ENCODE peak calls at places on chromosomes 3 and 15, in four cellular contexts. One of them, this sample, is unnamed.

GRCh38 chr3:62686916-62687315 is 188.3 kb downstream of the CADPS start:
- DNase-seq in fibroblast of pulmonary artery: no peak
- DNase-seq in right atrium auricular region: no peak
- DNase-seq in fibroblast of lung: no peak
- DNase-seq in this sample: peak

GRCh38 chr3:143427626-143428025 is 308.1 kb downstream of the CHST2 start:
- DNase-seq in fibroblast of pulmonary artery: no peak
- DNase-seq in right atrium auricular region: no peak
- DNase-seq in fibroblast of lung: no peak
- DNase-seq in this sample: no peak

GRCh38 chr15:36931434-36931833 is 168.9 kb downstream of the MEIS2 start:
- DNase-seq in fibroblast of pulmonary artery: no peak
- DNase-seq in right atrium auricular region: no peak
- DNase-seq in fibroblast of lung: no peak
- DNase-seq in this sample: no peak

GRCh38 chr15:64387562-64388168 is at the start of gene TRIP4:
- DNase-seq in fibroblast of pulmonary artery: peak
- DNase-seq in right atrium auricular region: peak
- DNase-seq in fibroblast of lung: peak
- DNase-seq in this sample: peak

GRCh38 chr3:14921034-14921616 is 26.3 kb upstream of the NR2C2 start:
- DNase-seq in fibroblast of pulmonary artery: peak
- DNase-seq in right atrium auricular region: peak
- DNase-seq in fibroblast of lung: peak
- DNase-seq in this sample: peak

GRCh38 chr3:120569224-120569915 is 26.8 kb upstream of the NDUFB4 start:
- DNase-seq in fibroblast of pulmonary artery: peak
- DNase-seq in right atrium auricular region: no peak
- DNase-seq in fibroblast of lung: no peak
- DNase-seq in this sample: no peak

GRCh38 chr15:75736256-75736655 is 23.6 kb upstream of the CSPG4 start:
- DNase-seq in fibroblast of pulmonary artery: no peak
- DNase-seq in right atrium auricular region: no peak
- DNase-seq in fibroblast of lung: no peak
- DNase-seq in this sample: no peak

GRCh38 chr15:92385096-92385495 is 8.6 kb upstream of the ST8SIA2 start:
- DNase-seq in fibroblast of pulmonary artery: no peak
- DNase-seq in right atrium auricular region: no peak
- DNase-seq in fibroblast of lung: no peak
- DNase-seq in this sample: no peak

GRCh38 chr15:48607846-48608245 is 37.7 kb downstream of the FBN1 start:
- DNase-seq in fibroblast of pulmonary artery: no peak
- DNase-seq in right atrium auricular region: no peak
- DNase-seq in fibroblast of lung: no peak
- DNase-seq in this sample: no peak

GRCh38 chr3:38005076-38006020 is 14.8 kb downstream of the VILL start:
- DNase-seq in fibroblast of pulmonary artery: no peak
- DNase-seq in right atrium auricular region: peak
- DNase-seq in fibroblast of lung: no peak
- DNase-seq in this sample: no peak

GRCh38 chr15:71496336-71496955 is 313.9 kb upstream of the NR2E3 start:
- DNase-seq in fibroblast of pulmonary artery: peak
- DNase-seq in right atrium auricular region: no peak
- DNase-seq in fibroblast of lung: peak
- DNase-seq in this sample: peak

GRCh38 chr15:65528461-65529060 is 1.7 kb upstream of the HACD3 start:
- DNase-seq in fibroblast of pulmonary artery: no peak
- DNase-seq in right atrium auricular region: no peak
- DNase-seq in fibroblast of lung: no peak
- DNase-seq in this sample: no peak

GRCh38 chr15:78003539-78004008 is 73.9 kb downstream of the TBC1D2B start:
- DNase-seq in fibroblast of pulmonary artery: no peak
- DNase-seq in right atrium auricular region: no peak
- DNase-seq in fibroblast of lung: no peak
- DNase-seq in this sample: no peak

GRCh38 chr3:104396974-104397669 is 969.6 kb upstream of the ALCAM start:
- DNase-seq in fibroblast of pulmonary artery: peak
- DNase-seq in right atrium auricular region: no peak
- DNase-seq in fibroblast of lung: peak
- DNase-seq in this sample: no peak

GRCh38 chr15:38254065-38254883 is 1.6 kb downstream of the SPRED1 start:
- DNase-seq in fibroblast of pulmonary artery: peak
- DNase-seq in right atrium auricular region: no peak
- DNase-seq in fibroblast of lung: peak
- DNase-seq in this sample: peak

GRCh38 chr3:116260491-116260890 is 184.8 kb downstream of the LSAMP start:
- DNase-seq in fibroblast of pulmonary artery: no peak
- DNase-seq in right atrium auricular region: no peak
- DNase-seq in fibroblast of lung: no peak
- DNase-seq in this sample: no peak

GRCh38 chr3:110743202-110743601 is 328.4 kb upstream of the NECTIN3 start:
- DNase-seq in fibroblast of pulmonary artery: no peak
- DNase-seq in right atrium auricular region: no peak
- DNase-seq in fibroblast of lung: no peak
- DNase-seq in this sample: no peak

GRCh38 chr3:136276049-136276755 is 26.1 kb downstream of the PCCB start:
- DNase-seq in fibroblast of pulmonary artery: no peak
- DNase-seq in right atrium auricular region: no peak
- DNase-seq in fibroblast of lung: no peak
- DNase-seq in this sample: no peak

GRCh38 chr3:183211390-183211789 is 41.7 kb upstream of the B3GNT5 start:
- DNase-seq in fibroblast of pulmonary artery: no peak
- DNase-seq in right atrium auricular region: no peak
- DNase-seq in fibroblast of lung: no peak
- DNase-seq in this sample: no peak

GRCh38 chr15:73464602-73465001 is 21.6 kb downstream of the REC114 start:
- DNase-seq in fibroblast of pulmonary artery: no peak
- DNase-seq in right atrium auricular region: no peak
- DNase-seq in fibroblast of lung: no peak
- DNase-seq in this sample: no peak

GRCh38 chr3:32821686-32822296 is 4.0 kb downstream of the TRIM71 start:
- DNase-seq in fibroblast of pulmonary artery: no peak
- DNase-seq in right atrium auricular region: no peak
- DNase-seq in fibroblast of lung: no peak
- DNase-seq in this sample: no peak

GRCh38 chr3:129543156-129543790 is at the start of gene H1-8:
- DNase-seq in fibroblast of pulmonary artery: no peak
- DNase-seq in right atrium auricular region: no peak
- DNase-seq in fibroblast of lung: no peak
- DNase-seq in this sample: no peak
- H3K4me3 ChIP-seq in fibroblast of pulmonary artery: no peak
- H3K4me3 ChIP-seq in right atrium auricular region: no peak
- H3K4me3 ChIP-seq in fibroblast of lung: no peak
- H3K4me3 ChIP-seq in this sample: no peak

DNA sequence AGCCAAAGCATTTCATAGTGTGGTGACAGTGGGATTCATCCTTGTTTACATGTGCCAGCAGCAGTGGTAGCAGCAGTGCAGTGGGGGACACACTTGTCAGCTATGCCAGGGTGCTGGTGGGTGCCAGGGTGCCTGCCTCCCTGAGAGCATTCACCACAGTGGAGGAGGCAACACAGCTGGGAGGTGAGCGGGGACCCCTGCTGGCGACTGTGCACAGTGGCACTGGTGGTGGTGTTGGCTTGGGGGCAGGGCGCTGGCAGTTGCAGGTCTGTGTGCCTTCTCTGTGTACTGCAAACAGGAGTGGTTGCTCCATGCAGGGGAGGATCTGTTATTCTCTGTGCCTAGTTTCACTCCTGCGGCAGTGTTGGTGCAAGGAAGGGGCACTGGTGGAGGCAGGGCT is 41.2 kb downstream of the CEP63 start:
- DNase-seq in fibroblast of pulmonary artery: no peak
- DNase-seq in right atrium auricular region: no peak
- DNase-seq in fibroblast of lung: no peak
- DNase-seq in this sample: no peak
- TF ChIP-seq CTCF in fibroblast of pulmonary artery: peak
- TF ChIP-seq CTCF in right atrium auricular region: no peak
- TF ChIP-seq CTCF in fibroblast of lung: peak
- TF ChIP-seq CTCF in this sample: no peak

GRCh38 chr3:79314962-79315361 is 452.8 kb downstream of the ROBO1 start:
- DNase-seq in fibroblast of pulmonary artery: no peak
- DNase-seq in right atrium auricular region: no peak
- DNase-seq in fibroblast of lung: no peak
- DNase-seq in this sample: no peak

GRCh38 chr3:79317551-79318518 is 450.0 kb downstream of the ROBO1 start:
- DNase-seq in fibroblast of pulmonary artery: no peak
- DNase-seq in right atrium auricular region: no peak
- DNase-seq in fibroblast of lung: no peak
- DNase-seq in this sample: no peak

GRCh38 chr3:79314547-79314946 is 453.3 kb downstream of the ROBO1 start:
- DNase-seq in fibroblast of pulmonary artery: no peak
- DNase-seq in right atrium auricular region: no peak
- DNase-seq in fibroblast of lung: no peak
- DNase-seq in this sample: no peak
- H3K4me3 ChIP-seq in fibroblast of pulmonary artery: no peak
- H3K4me3 ChIP-seq in right atrium auricular region: no peak
- H3K4me3 ChIP-seq in fibroblast of lung: no peak
- H3K4me3 ChIP-seq in this sample: no peak

DNA sequence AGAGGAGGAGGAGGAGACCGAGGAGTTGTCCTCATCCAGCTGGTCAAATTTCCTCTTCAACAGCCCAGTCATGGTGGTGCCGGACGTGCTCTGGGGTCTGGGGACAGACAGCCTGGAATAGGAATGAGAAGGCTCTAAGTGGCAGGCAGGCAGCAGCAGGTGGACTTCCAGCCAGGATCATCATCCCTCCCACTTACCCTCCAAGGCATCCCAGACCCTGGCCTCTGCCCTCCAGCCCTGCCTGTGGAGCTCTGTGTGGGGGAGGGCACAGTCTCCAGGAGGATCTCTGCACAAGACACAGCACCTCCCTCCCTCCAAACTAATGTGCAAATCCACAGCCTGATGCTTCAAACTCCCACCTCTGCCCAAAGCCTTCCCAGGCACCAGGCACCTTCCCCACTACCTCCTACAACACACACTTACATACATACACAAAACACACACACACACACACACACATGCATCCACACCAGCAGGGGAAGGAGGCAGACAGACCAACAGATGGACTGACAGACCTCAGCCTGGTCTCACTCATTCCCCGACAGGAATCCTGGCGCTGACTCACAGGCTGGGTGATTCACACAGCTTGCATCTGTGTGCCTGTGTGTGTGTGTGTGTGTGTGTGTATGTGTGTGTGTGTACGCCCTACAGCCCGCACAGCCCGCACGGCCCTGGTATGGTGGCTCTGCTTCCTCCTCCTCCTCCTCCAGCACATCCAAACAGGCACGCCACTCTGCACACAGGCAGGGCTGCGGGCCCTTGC is 6.6 kb downstream of the CSRNP1 start:
- DNase-seq in fibroblast of pulmonary artery: peak
- DNase-seq in right atrium auricular region: peak
- DNase-seq in fibroblast of lung: peak
- DNase-seq in this sample: peak
- TF ChIP-seq CTCF in fibroblast of pulmonary artery: no peak
- TF ChIP-seq CTCF in right atrium auricular region: no peak
- TF ChIP-seq CTCF in fibroblast of lung: no peak
- TF ChIP-seq CTCF in this sample: no peak